ENCODE peak calls at places on chromosomes 11 and 22, in five cellular contexts. F, K, Z, M and J are unnamed samples. For H3K4me1 and H3K36me3, the result is how much of the 10 kb centered on the place peaks cover.

GRCh38 chr11:23729088-23729487 is 767.8 kb upstream of the LUZP2 start:
- DNase-seq in F (no peak), M (no peak), Z (no peak), K (no peak), J (no peak)

GRCh38 chr22:25627271-25627848 is 62.9 kb downstream of the GRK3 start:
- DNase-seq in Z (peak), K (no peak), F (no peak), M (no peak), J (no peak)

GRCh38 chr11:82718307-82718706 is 15.4 kb downstream of the FAM181B start:
- DNase-seq in Z (peak), K (peak), M (no peak), F (peak), J (no peak)

GRCh38 chr11:2768471-2769408 is 68.9 kb upstream of the KCNQ1OT1 start:
- DNase-seq in M (no peak), F (no peak), K (peak), Z (peak), J (no peak)

GRCh38 chr11:111329306-111330204 is 31.2 kb downstream of the POU2AF3 start:
- DNase-seq in K (no peak), F (no peak), Z (no peak), M (peak), J (no peak)

GRCh38 chr11:59755701-59756495 is 722 bp downstream of the STX3 start:
- DNase-seq in M (peak), K (peak), Z (peak), F (peak), J (peak)

GRCh38 chr11:69280994-69281393 is 13.0 kb upstream of the MYEOV start:
- DNase-seq in M (no peak), Z (peak), F (peak), K (no peak), J (peak)

GRCh38 chr11:30128269-30128932 is 102.4 kb upstream of the FSHB start:
- DNase-seq in F (no peak), Z (peak), K (peak), M (no peak), J (no peak)

GRCh38 chr22:31646186-31647019 is 15.6 kb downstream of the PISD start:
- DNase-seq in F (peak), Z (peak), K (no peak), M (no peak), J (no peak)

DNA sequence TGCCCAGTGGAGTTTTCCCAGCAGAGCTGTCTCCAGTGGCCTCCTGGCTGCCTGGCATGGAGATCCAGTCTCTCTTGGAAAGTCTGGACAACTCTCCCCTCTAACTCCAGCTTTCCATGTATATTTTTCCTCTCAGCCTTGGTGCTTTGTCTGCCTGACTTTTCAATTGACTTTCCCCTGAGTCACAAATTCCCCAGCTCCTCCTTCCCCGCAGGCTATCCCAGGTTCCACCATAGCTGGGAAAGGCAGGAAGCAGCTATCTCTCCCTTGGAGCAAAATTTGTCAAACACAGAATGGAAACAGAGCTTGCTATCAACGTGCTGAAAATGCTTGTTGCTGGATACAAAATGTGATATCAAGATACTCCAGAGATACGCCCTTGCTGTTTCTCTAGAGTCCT is 384.8 kb downstream of the TMEM135 start:
- DNase-seq in M (no peak), K (no peak), Z (peak), F (no peak), J (no peak)
- H3K27ac ChIP-seq in M (no peak), K (no peak), Z (no peak), F (no peak), J (no peak)

GRCh38 chr11:102319544-102319943 is 2.3 kb downstream of the BIRC3 start:
- DNase-seq in F (peak), Z (no peak), M (no peak), K (no peak), J (no peak)
- H3K4me1 ChIP-seq in F (under half), Z (under half), M (under half), K (under half), J (under half)

GRCh38 chr11:117366183-117366582 is 38.5 kb downstream of the CEP164 start:
- DNase-seq in F (no peak), M (no peak), K (no peak), Z (no peak), J (no peak)
- H3K36me3 ChIP-seq in F (under half), M (under half), K (half or more), Z (under half), J (half or more)

GRCh38 chr11:27469333-27469680 is 3.3 kb downstream of the LGR4 start:
- DNase-seq in M (no peak), Z (no peak), K (no peak), F (no peak), J (no peak)

GRCh38 chr11:27471588-27472397 is 797 bp downstream of the LGR4 start:
- DNase-seq in F (no peak), K (peak), M (peak), Z (peak), J (peak)

GRCh38 chr11:27470166-27470565 is 2.4 kb downstream of the LGR4 start:
- DNase-seq in F (no peak), Z (no peak), M (no peak), K (no peak), J (no peak)

GRCh38 chr11:27472398-27473016 is at the start of gene LGR4:
- DNase-seq in K (peak), Z (peak), M (peak), F (peak), J (peak)

DNA sequence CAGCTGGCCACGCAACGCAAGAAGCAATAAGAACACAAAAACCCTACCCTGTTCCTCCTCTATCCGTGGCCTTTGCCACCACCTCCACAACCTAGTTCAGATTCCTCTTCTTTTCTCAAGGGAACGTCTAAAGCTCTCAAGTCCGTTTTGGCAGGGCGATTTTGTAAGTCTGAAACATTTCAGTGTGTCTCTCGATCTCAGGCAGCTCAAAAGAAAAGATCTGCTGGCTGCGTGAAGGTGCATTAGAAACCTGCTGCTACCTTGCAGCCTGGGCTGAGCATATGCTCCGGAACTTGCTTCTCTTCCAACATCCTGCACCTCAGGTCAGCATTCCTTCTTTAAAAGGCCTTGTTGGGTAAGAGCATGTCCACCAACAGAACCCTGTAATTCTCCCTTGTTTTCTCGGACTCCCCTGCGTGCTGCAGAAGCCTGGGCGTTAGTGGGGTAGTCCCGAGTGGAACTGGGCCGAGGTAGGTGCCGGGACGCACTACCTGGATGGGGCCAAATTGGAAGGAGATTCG is 1.5 kb downstream of the LGR4 start:
- DNase-seq in F (peak), Z (peak), M (no peak), K (no peak), J (no peak)
- H3K27ac ChIP-seq in F (peak), Z (peak), M (peak), K (peak), J (no peak)

GRCh38 chr11:19812096-19812495 is 99.5 kb downstream of the NAV2 start:
- DNase-seq in F (no peak), K (no peak), Z (no peak), M (no peak), J (no peak)

GRCh38 chr11:19814421-19814820 is 101.8 kb downstream of the NAV2 start:
- DNase-seq in K (no peak), F (no peak), Z (no peak), M (no peak), J (no peak)

GRCh38 chr11:19811391-19811790 is 98.8 kb downstream of the NAV2 start:
- DNase-seq in K (no peak), F (no peak), Z (no peak), M (no peak), J (no peak)

GRCh38 chr11:19813158-19813879 is 100.7 kb downstream of the NAV2 start:
- DNase-seq in M (peak), K (peak), F (no peak), Z (no peak), J (no peak)

GRCh38 chr11:19812710-19813109 is 100.1 kb downstream of the NAV2 start:
- DNase-seq in Z (no peak), M (no peak), K (no peak), F (no peak), J (no peak)
- H3K4me1 ChIP-seq in Z (under half), M (half or more), K (half or more), F (under half), J (under half)

DNA sequence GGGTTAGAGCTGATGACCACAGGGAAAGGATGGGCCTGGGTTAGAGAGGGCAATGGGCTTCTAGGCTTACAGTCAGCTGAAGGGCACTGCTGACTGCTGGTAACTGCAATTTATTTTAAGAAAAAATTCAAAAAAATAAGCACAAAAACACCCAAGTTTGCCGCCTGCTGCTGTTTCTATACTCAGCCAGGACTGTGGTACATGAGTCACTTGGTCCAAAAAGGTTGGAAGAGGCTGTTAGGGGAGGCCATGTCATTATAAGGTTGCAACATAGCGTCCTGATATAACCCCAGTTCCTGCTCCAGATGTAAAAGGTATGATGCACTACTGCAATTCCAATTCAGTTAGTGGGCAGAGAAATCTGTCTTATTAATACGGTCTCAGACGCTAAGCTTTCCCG is 98.9 kb downstream of the ETS1 start:
- DNase-seq in F (no peak), K (no peak), Z (peak), M (no peak), J (no peak)
- H3K36me3 ChIP-seq in F (under half), K (half or more), Z (under half), M (under half), J (half or more)

GRCh38 chr22:23070418-23071162 is at the start of gene GNAZ:
- DNase-seq in M (peak), F (no peak), K (no peak), Z (no peak), J (peak)
- H3K27ac ChIP-seq in M (no peak), F (no peak), K (peak), Z (no peak), J (no peak)